ENCODE peak calls at places on chromosomes 3 and 15, in seven cellular contexts. R is stimulated activated CD8-positive, alpha-beta memory T cell treated with anti-CD3 and anti-CD28 coated beads, Interleukin-15, amount 100 ng/mL, for 1 hour; N is T follicular helper cell; O is naive thymus-derived CD4-positive, alpha-beta T cell; J is substantia nigra; X is IMR-90; M is CD8-positive, alpha-beta memory T cell. K is an unnamed sample.

GRCh38 chr3:31106204-31106603 is 211.7 kb upstream of the GADL1 start:
- DNase-seq in O (no peak), N (no peak), R (no peak), J (no peak), X (peak; percentile 74), M (no peak), K (no peak)

GRCh38 chr15:66459818-66460615 is 37.5 kb downstream of the SNAPC5 start:
- DNase-seq in O (no peak), X (peak; percentile 77), N (no peak), M (no peak), J (no peak), R (no peak), K (no peak)

GRCh38 chr3:171108066-171108465 is 81.5 kb upstream of the SLC2A2 start:
- DNase-seq in R (no peak), J (no peak), M (no peak), X (peak; percentile 29), O (no peak), N (no peak), K (no peak)

GRCh38 chr3:184290331-184290730 is 8.7 kb upstream of the PSMD2 start:
- DNase-seq in J (no peak), R (no peak), O (no peak), M (no peak), X (no peak), N (no peak), K (no peak)

GRCh38 chr3:181629701-181630100 is 82.0 kb upstream of the SOX2 start:
- DNase-seq in N (no peak), J (no peak), O (no peak), X (no peak), R (no peak), M (no peak), K (no peak)

GRCh38 chr3:18900994-18901393 is 247.3 kb upstream of the KCNH8 start:
- DNase-seq in J (no peak), M (no peak), N (no peak), X (no peak), O (no peak), R (no peak), K (peak; percentile 18)

GRCh38 chr3:169390310-169390731 is 273.2 kb downstream of the MECOM start:
- DNase-seq in J (no peak), O (no peak), R (no peak), N (no peak), M (no peak), X (no peak), K (no peak)

GRCh38 chr3:127084401-127084990 is 101.6 kb downstream of the PLXNA1 start:
- DNase-seq in R (no peak), N (no peak), O (no peak), J (no peak), X (no peak), M (no peak), K (no peak)

GRCh38 chr3:2303567-2303966 is 204.9 kb downstream of the CNTN4 start:
- DNase-seq in M (no peak), J (no peak), X (no peak), N (no peak), R (no peak), O (no peak), K (no peak)

GRCh38 chr3:184659797-184660301 is 52.0 kb downstream of the MAGEF1 start:
- DNase-seq in X (no peak), J (no peak), O (no peak), R (no peak), N (no peak), M (no peak), K (no peak)

GRCh38 chr3:173653781-173654180 is 256.2 kb downstream of the NLGN1 start:
- DNase-seq in X (peak; percentile 29), O (no peak), M (no peak), N (no peak), J (no peak), R (no peak), K (no peak)

GRCh38 chr3:19467761-19468160 is 319.5 kb downstream of the KCNH8 start:
- DNase-seq in O (no peak), R (no peak), J (no peak), X (no peak), N (no peak), M (no peak), K (no peak)

GRCh38 chr15:57732526-57733331 is 26.2 kb downstream of the POLR2M start:
- DNase-seq in X (peak; percentile 50), R (no peak), N (peak; percentile 4), M (peak; percentile 21), J (no peak), O (peak; percentile 37), K (peak; percentile 15)

GRCh38 chr3:16290827-16291196 is 25.8 kb downstream of the OXNAD1 start:
- DNase-seq in N (no peak), J (no peak), M (peak; percentile 71), R (no peak), O (peak; percentile 65), X (no peak), K (peak; percentile 50)

GRCh38 chr3:153572165-153572564 is 410.1 kb downstream of the RAP2B start:
- DNase-seq in N (no peak), R (no peak), M (no peak), J (no peak), O (no peak), X (no peak), K (no peak)